ENCODE peak calls at places on chromosomes 11 and 22, in six cellular contexts. H is upper lobe of left lung; R is NCI-H1694 treated with DMSO at 0.1 percent for 48 hours; A is CD4-positive, alpha-beta T cell; I is pancreas; E is left ventricle myocardium superior. S is an unnamed sample.

GRCh38 chr22:31089101-31090100 is 8.3 kb downstream of the SMTN start:
- DNase-seq in I (peak; percentile 53), E (peak; percentile 80), H (peak; percentile 83), R (peak; percentile 15), A (no peak), S (no peak)

GRCh38 chr11:58067685-58068084 is 36.9 kb downstream of the OR6Q1 start:
- DNase-seq in H (no peak), R (no peak), A (no peak), E (no peak), I (no peak), S (no peak)

GRCh38 chr11:47480762-47481161 is 31.8 kb upstream of the RAPSN start:
- DNase-seq in R (no peak), I (no peak), H (no peak), E (no peak), A (no peak), S (no peak)

GRCh38 chr11:95074806-95075563 is 8.3 kb downstream of the SRSF8 start:
- DNase-seq in H (no peak), A (no peak), I (peak; percentile 77), E (peak; percentile 82), R (no peak), S (peak; percentile 29)

GRCh38 chr11:46281374-46281831 is 3.9 kb downstream of the CREB3L1 start:
- DNase-seq in R (no peak), H (no peak), A (no peak), I (peak; percentile 47), E (no peak), S (no peak)

GRCh38 chr11:83895516-83895915 is 609.3 kb upstream of the CCDC90B start:
- DNase-seq in A (no peak), H (no peak), I (no peak), E (no peak), R (no peak), S (no peak)

GRCh38 chr11:17432041-17432440 is 43.6 kb upstream of the KCNJ11 start:
- DNase-seq in A (no peak), E (no peak), R (no peak), H (peak; percentile 41), I (no peak), S (no peak)

GRCh38 chr22:30422481-30423295 is 2.9 kb upstream of the MTFP1 start:
- DNase-seq in E (peak; percentile 49), I (peak; percentile 79), A (no peak), R (no peak), H (no peak), S (peak; percentile 79)

GRCh38 chr11:10934293-10934850 is 76.5 kb upstream of the ZBED5 start:
- DNase-seq in E (no peak), I (no peak), R (no peak), A (no peak), H (no peak), S (no peak)

GRCh38 chr11:62508336-62509058 is 38.1 kb downstream of the AHNAK start:
- DNase-seq in I (peak; percentile 69), H (peak; percentile 81), A (no peak), E (peak; percentile 90), R (peak; percentile 31), S (no peak)

GRCh38 chr11:44764583-44764982 is 37.8 kb downstream of the TSPAN18 start:
- DNase-seq in E (no peak), I (no peak), H (no peak), A (no peak), R (no peak), S (no peak)

GRCh38 chr22:50040717-50041116 is 17.4 kb downstream of the TTLL8 start:
- DNase-seq in H (no peak), I (no peak), R (no peak), A (no peak), E (no peak), S (no peak)

GRCh38 chr11:115784796-115785521 is 280.7 kb upstream of the CADM1 start:
- DNase-seq in A (no peak), E (peak; percentile 55), H (no peak), I (no peak), R (no peak), S (peak; percentile 82)

GRCh38 chr11:74141274-74141695 is 29.5 kb downstream of the C2CD3 start:
- DNase-seq in R (no peak), I (no peak), H (no peak), A (no peak), E (no peak), S (no peak)

GRCh38 chr22:41940853-41941765 is 5.8 kb downstream of the CENPM start:
- DNase-seq in H (no peak), I (peak; percentile 82), E (peak; percentile 90), R (peak; percentile 60), A (peak; percentile 86), S (peak; percentile 16)

GRCh38 chr11:35126000-35126878 is 12.7 kb upstream of the CD44 start:
- DNase-seq in A (no peak), R (no peak), H (no peak), I (no peak), E (no peak), S (no peak)

S was measured in COR-L47.